ENCODE peak calls at places on chromosomes 2 and 18, in four cellular contexts. V, E, C and W are unnamed samples.

GRCh38 chr2:217662984-217663602 is 339.7 kb downstream of the TNS1 start:
- DNase-seq in V (no peak), E (no peak), C (no peak), W (no peak)

GRCh38 chr18:63979409-63979908 is 9.6 kb downstream of the SERPINB8 start:
- DNase-seq in V (peak), E (peak), C (peak), W (peak)

GRCh38 chr2:112075490-112076260 is 20.6 kb downstream of the TMEM87B start:
- DNase-seq in V (peak), E (no peak), C (no peak), W (no peak)

GRCh38 chr2:9799729-9800632 is 43.3 kb upstream of the TAF1B start:
- DNase-seq in V (peak), E (peak), C (peak), W (peak)

GRCh38 chr2:45637440-45637839 is 14.0 kb upstream of the PRKCE start:
- DNase-seq in V (no peak), E (no peak), C (no peak), W (no peak)

GRCh38 chr2:26400723-26401122 is 997 bp upstream of the DRC1 start:
- DNase-seq in V (no peak), E (no peak), C (no peak), W (no peak)

GRCh38 chr2:241910604-241911520 is 41.3 kb downstream of the RTP5 start:
- DNase-seq in V (no peak), E (no peak), C (no peak), W (no peak)

GRCh38 chr18:7568426-7568825 is 1.3 kb downstream of the PTPRM start:
- DNase-seq in V (no peak), E (peak), C (no peak), W (peak)